ENCODE peak calls at places on chromosomes 1 and 21, in ten cellular contexts. D is HCT116; C is MM.1S; U is heart right ventricle; L is CD8-positive, alpha-beta memory T cell; B is tibial artery; W is stomach; F is uterus; I is left lung; H is tibial nerve. Z is an unnamed sample.
A peak's percentile ranks its signal among the peaks of the same experiment; 100 is the strongest.

GRCh38 chr1:51927029-51927428 is 48.5 kb upstream of the NRDC start:
- DNase-seq in D (no peak), C (no peak), U (no peak), L (no peak), B (no peak), W (no peak), F (no peak), I (no peak), H (no peak), Z (no peak)

GRCh38 chr1:52444465-52444864 is 40.1 kb downstream of the PRPF38A start:
- DNase-seq in D (no peak), C (no peak), U (no peak), L (no peak), B (no peak), W (no peak), F (no peak), I (no peak), H (no peak), Z (no peak)

GRCh38 chr1:44305962-44306422 is 49.1 kb downstream of the ERI3 start:
- DNase-seq in D (no peak), C (peak; percentile 73), U (no peak), L (no peak), B (no peak), W (no peak), F (no peak), I (no peak), H (no peak), Z (peak; percentile 48)

GRCh38 chr1:160406131-160406968 is 6.0 kb downstream of the VANGL2 start:
- DNase-seq in D (no peak), C (peak; percentile 3), U (no peak), L (no peak), B (no peak), W (no peak), F (no peak), I (no peak), H (no peak), Z (peak; percentile 21)

GRCh38 chr1:243623831-243624230 is 226.2 kb downstream of the AKT3 start:
- DNase-seq in D (no peak), C (no peak), U (no peak), L (no peak), B (no peak), W (no peak), F (no peak), I (no peak), H (no peak), Z (no peak)

GRCh38 chr1:40794048-40794447 is 10.5 kb downstream of the KCNQ4 start:
- DNase-seq in D (no peak), C (no peak), U (no peak), L (no peak), B (no peak), W (no peak), F (no peak), I (no peak), H (no peak), Z (no peak)

GRCh38 chr1:183096889-183097288 is 73.7 kb downstream of the LAMC1 start:
- DNase-seq in D (no peak), C (no peak), U (peak; percentile 41), L (no peak), B (no peak), W (no peak), F (peak; percentile 22), I (no peak), H (no peak), Z (no peak)

GRCh38 chr21:44823179-44823654 is 5.4 kb upstream of the SUMO3 start:
- DNase-seq in D (no peak), C (no peak), U (no peak), L (no peak), B (no peak), W (no peak), F (no peak), I (peak; percentile 5), H (no peak), Z (no peak)

GRCh38 chr1:207088731-207089626 is at the start of gene C4BPB:
- DNase-seq in D (no peak), C (peak; percentile 40), U (no peak), L (no peak), B (no peak), W (peak; percentile 71), F (no peak), I (no peak), H (no peak), Z (no peak)

GRCh38 chr1:203219934-203220333 is 9.5 kb downstream of the CHIT1 start:
- DNase-seq in D (no peak), C (no peak), U (no peak), L (no peak), B (no peak), W (no peak), F (no peak), I (no peak), H (no peak), Z (no peak)

GRCh38 chr1:181397841-181398240 is 85.5 kb upstream of the CACNA1E start:
- DNase-seq in D (no peak), C (peak; percentile 84), U (no peak), L (no peak), B (no peak), W (no peak), F (no peak), I (no peak), H (no peak), Z (no peak)

GRCh38 chr1:41122851-41123518 is 101.5 kb upstream of the SLFNL1 start:
- DNase-seq in D (peak; percentile 61), C (no peak), U (no peak), L (no peak), B (no peak), W (peak; percentile 28), F (no peak), I (no peak), H (no peak), Z (no peak)

GRCh38 chr1:18783705-18784522 is 75.5 kb downstream of the TAS1R2 start:
- DNase-seq in D (no peak), C (no peak), U (no peak), L (no peak), B (no peak), W (no peak), F (no peak), I (no peak), H (no peak), Z (no peak)

GRCh38 chr1:18786149-18786548 is 73.3 kb downstream of the TAS1R2 start:
- DNase-seq in D (no peak), C (no peak), U (no peak), L (no peak), B (no peak), W (no peak), F (no peak), I (no peak), H (no peak), Z (no peak)

GRCh38 chr1:18784523-18784833 is 75.0 kb downstream of the TAS1R2 start:
- DNase-seq in D (no peak), C (no peak), U (no peak), L (no peak), B (no peak), W (no peak), F (no peak), I (no peak), H (no peak), Z (no peak)

GRCh38 chr1:18789246-18789645 is 70.2 kb downstream of the TAS1R2 start:
- DNase-seq in D (no peak), C (no peak), U (no peak), L (no peak), B (no peak), W (no peak), F (no peak), I (no peak), H (no peak), Z (no peak)

DNA sequence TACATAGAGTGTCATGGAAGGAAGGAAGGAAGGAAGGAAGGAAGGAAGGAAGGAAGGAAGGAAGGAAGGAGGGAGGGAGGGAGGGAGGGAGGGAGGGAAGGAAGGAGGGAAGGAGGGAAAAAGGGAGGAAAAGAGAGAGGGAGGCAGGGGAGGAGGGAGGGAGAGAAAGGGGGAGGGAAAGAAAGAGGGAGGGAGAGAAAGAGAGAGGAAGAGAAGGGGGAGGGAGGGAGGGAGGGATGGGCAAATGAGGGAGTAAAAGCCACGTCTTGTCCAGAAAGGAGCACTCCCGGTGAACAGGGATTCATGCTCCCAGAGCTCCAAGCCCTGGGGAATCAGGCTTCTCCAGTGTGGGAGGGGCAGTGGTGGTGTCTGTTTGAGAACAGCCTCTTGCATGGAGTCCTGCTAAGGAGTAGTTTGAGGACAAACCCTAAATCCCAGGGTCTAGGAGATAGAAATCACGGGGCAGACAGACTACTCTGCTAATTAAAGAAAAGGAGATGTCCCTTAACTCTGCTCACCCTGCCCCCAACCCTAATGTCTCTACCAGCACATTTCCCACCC is 71.6 kb downstream of the TAS1R2 start:
- DNase-seq in D (no peak), C (no peak), U (no peak), L (no peak), B (no peak), W (no peak), F (no peak), I (no peak), H (no peak), Z (no peak)
- H3K4me3 ChIP-seq in D (no peak overlapping the region), C (no peak overlapping the region), U (no peak overlapping the region), L (no peak overlapping the region), B (no peak overlapping the region), W (no peak overlapping the region), F (no peak overlapping the region), I (no peak overlapping the region), H (no peak overlapping the region), Z (no peak overlapping the region)

GRCh38 chr21:45982256-45982757 is 737 bp downstream of the COL6A1 start:
- DNase-seq in D (no peak), C (no peak), U (no peak), L (no peak), B (peak; percentile 30), W (no peak), F (peak; percentile 57), I (peak; percentile 35), H (no peak), Z (no peak)
- H3K27ac ChIP-seq in D (peak overlapping the region; percentile 90), C (no peak overlapping the region), U (peak overlapping the region; percentile 91), L (no peak overlapping the region), B (peak overlapping the region; percentile 94), W (peak overlapping the region; percentile 84), F (peak overlapping the region; percentile 96), I (peak overlapping the region; percentile 66), H (peak overlapping the region; percentile 63), Z (no peak overlapping the region)

GRCh38 chr1:6033124-6033523 is 12.6 kb upstream of the KCNAB2 start:
- DNase-seq in D (no peak), C (no peak), U (no peak), L (no peak), B (no peak), W (no peak), F (no peak), I (no peak), H (no peak), Z (no peak)
- H3K4me1 ChIP-seq in D (no peaks in the 10 kb centered on the region), C (peaks cover 4% of the 10 kb centered on the region), U (no peaks in the 10 kb centered on the region), L (peaks cover 81% of the 10 kb centered on the region), B (no peaks in the 10 kb centered on the region), W (peaks cover 7% of the 10 kb centered on the region), F (no peaks in the 10 kb centered on the region), I (peaks cover 35% of the 10 kb centered on the region), H (no peaks in the 10 kb centered on the region), Z (peaks cover 92% of the 10 kb centered on the region)

DNA sequence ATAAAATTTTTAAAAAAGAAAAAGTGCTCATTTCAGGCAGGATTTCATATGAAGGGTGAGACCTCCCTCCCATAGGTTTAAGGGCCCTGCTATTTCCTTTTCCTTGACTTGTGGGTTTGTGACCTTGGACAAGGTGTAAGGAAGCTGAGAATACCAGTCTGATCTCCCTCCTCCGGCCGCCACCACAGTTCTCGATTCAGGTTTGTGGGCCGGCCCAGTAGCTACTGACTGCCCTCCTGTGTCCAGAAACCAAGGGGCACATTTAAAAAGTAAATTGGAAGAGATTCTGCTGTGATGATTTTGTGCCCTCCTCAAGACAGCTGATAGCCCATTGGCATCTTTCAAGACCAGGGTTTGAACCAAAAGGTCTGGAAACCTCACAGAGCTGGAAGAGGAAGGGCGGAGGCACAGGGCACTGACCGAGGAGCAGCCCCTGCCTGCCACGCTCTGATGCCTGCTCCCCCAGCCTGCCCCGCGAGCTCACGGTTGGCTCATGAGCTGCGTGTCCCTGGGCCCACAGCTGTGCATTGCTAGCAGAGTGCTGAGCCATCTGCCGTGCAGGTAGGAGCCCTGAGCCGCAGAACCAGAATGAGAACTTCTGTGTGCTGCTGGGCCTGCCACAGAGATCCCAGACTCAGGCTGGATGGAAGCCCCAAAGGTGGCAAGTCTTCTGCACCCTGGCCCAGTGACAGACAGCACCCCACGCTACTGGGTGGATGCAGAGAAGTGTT is 348.7 kb downstream of the NPHP4 start:
- DNase-seq in D (no peak), C (no peak), U (no peak), L (no peak), B (no peak), W (peak; percentile 13), F (no peak), I (no peak), H (no peak), Z (no peak)
- H3K4me3 ChIP-seq in D (no peak overlapping the region), C (no peak overlapping the region), U (no peak overlapping the region), L (no peak overlapping the region), B (no peak overlapping the region), W (no peak overlapping the region), F (no peak overlapping the region), I (no peak overlapping the region), H (no peak overlapping the region), Z (no peak overlapping the region)